ENCODE peak calls at places on chromosomes 3 and 15, in six cellular contexts. S is H7; V is activated T-helper 1 cell treated with Interleukin-2 at 50 U/mL for 16 hours; D is NCI-H345; L is stimulated activated CD4-positive, alpha-beta T cell treated with anti-CD3 and anti-CD28 coated beads, TNF-alpha, amount 100 ng/mL, for 4 hours; Z is B cell. A is an unnamed sample.

GRCh38 chr15:81480645-81481053 is 106.6 kb upstream of the TMC3 start:
- DNase-seq in S (no peak), D (peak), Z (peak), V (no peak), L (peak), A (peak)

GRCh38 chr3:70281663-70282062 is 30.8 kb downstream of the MDFIC2 start:
- DNase-seq in D (no peak), Z (no peak), V (no peak), L (no peak), S (no peak), A (no peak)

GRCh38 chr3:115423170-115423569 is 200.1 kb upstream of the GAP43 start:
- DNase-seq in D (no peak), S (no peak), L (no peak), V (no peak), Z (no peak), A (no peak)

GRCh38 chr3:30258426-30259392 is 347.7 kb upstream of the TGFBR2 start:
- DNase-seq in V (no peak), D (peak), S (peak), Z (no peak), L (no peak), A (no peak)

GRCh38 chr3:112128843-112129727 is 4.0 kb downstream of the GCSAM start:
- DNase-seq in L (no peak), Z (peak), D (no peak), S (no peak), V (peak), A (no peak)

GRCh38 chr15:39587910-39588530 is 7.1 kb downstream of the THBS1 start:
- DNase-seq in L (no peak), V (no peak), S (no peak), D (no peak), Z (no peak), A (no peak)

GRCh38 chr15:36469567-36469966 is 109.9 kb upstream of the CDIN1 start:
- DNase-seq in Z (no peak), L (no peak), S (no peak), D (no peak), V (no peak), A (no peak)

GRCh38 chr3:47762233-47762632 is 19.5 kb downstream of the SMARCC1 start:
- DNase-seq in Z (no peak), L (no peak), V (no peak), D (no peak), S (no peak), A (no peak)

GRCh38 chr3:176633511-176633910 is 563.8 kb downstream of the TBL1XR1 start:
- DNase-seq in L (no peak), V (no peak), D (no peak), S (peak), Z (no peak), A (no peak)

GRCh38 chr3:46359748-46360509 is 6.0 kb downstream of the CCR2 start:
- DNase-seq in L (no peak), S (no peak), D (peak), Z (no peak), V (no peak), A (no peak)

GRCh38 chr3:71425491-71426071 is 157.9 kb downstream of the FOXP1 start:
- DNase-seq in L (no peak), Z (no peak), D (no peak), V (no peak), S (no peak), A (no peak)

GRCh38 chr3:36418296-36418695 is 38.0 kb downstream of the STAC start:
- DNase-seq in Z (no peak), L (no peak), D (no peak), S (no peak), V (no peak), A (no peak)

GRCh38 chr3:138332472-138333073 is 2.9 kb upstream of the NME9 start:
- DNase-seq in L (no peak), Z (no peak), D (no peak), S (peak), V (no peak), A (no peak)

GRCh38 chr15:70114226-70114625 is 16.5 kb upstream of the TLE3 start:
- DNase-seq in D (no peak), V (no peak), Z (no peak), S (no peak), L (no peak), A (no peak)

GRCh38 chr15:89472785-89473256 is 23.6 kb downstream of the RHCG start:
- DNase-seq in L (no peak), V (no peak), S (peak), D (no peak), Z (peak), A (peak)

GRCh38 chr15:38961886-38962285 is 397.3 kb upstream of the RASGRP1 start:
- DNase-seq in D (no peak), S (no peak), V (no peak), Z (no peak), L (no peak), A (no peak)

GRCh38 chr3:179324270-179324754 is 1.5 kb downstream of the ZNF639 start:
- DNase-seq in L (no peak), Z (no peak), D (no peak), V (no peak), S (peak), A (no peak)

GRCh38 chr3:46504780-46505179 is 7.0 kb downstream of the RTP3 start:
- DNase-seq in D (no peak), S (no peak), V (no peak), Z (peak), L (no peak), A (no peak)

GRCh38 chr3:169478566-169479313 is 184.8 kb downstream of the MECOM start:
- DNase-seq in Z (no peak), L (no peak), V (no peak), S (no peak), D (no peak), A (no peak)

GRCh38 chr15:89018235-89018634 is 70.0 kb upstream of the ABHD2 start:
- DNase-seq in L (no peak), Z (no peak), S (no peak), D (no peak), V (no peak), A (peak)

GRCh38 chr3:63687569-63688233 is 35.2 kb downstream of the SNTN start:
- DNase-seq in V (no peak), L (no peak), D (peak), Z (no peak), S (no peak), A (no peak)

GRCh38 chr15:76642671-76643070 is 262.5 kb downstream of the SCAPER start:
- DNase-seq in S (no peak), L (no peak), Z (no peak), V (no peak), D (no peak), A (no peak)

GRCh38 chr15:62495670-62496328 is 330.7 kb upstream of the C2CD4B start:
- DNase-seq in L (no peak), Z (no peak), V (no peak), S (no peak), D (peak), A (no peak)

GRCh38 chr3:133412511-133413165 is 12.8 kb downstream of the BFSP2 start:
- DNase-seq in S (peak), L (no peak), V (no peak), D (peak), Z (no peak), A (no peak)

GRCh38 chr3:35446896-35447295 is 192.4 kb upstream of the ARPP21 start:
- DNase-seq in L (no peak), V (no peak), Z (no peak), S (no peak), D (no peak), A (no peak)